ENCODE peak calls at places on chromosomes 4 and X, in six cellular contexts. B is pancreas, W is ascending aorta, G is HCT116, F is lower lobe of right lung, Z is IMR-90. R is an unnamed sample.

GRCh38 chrX:98296129-98296528 is 1412.4 kb downstream of the RPA4 start:
- DNase-seq in G (no peak), B (no peak), F (no peak), W (no peak), Z (no peak), R (no peak)

GRCh38 chr4:13982008-13982407 is 354.5 kb upstream of the BOD1L1 start:
- DNase-seq in G (no peak), F (no peak), B (no peak), Z (no peak), W (no peak), R (no peak)

GRCh38 chr4:108048157-108048556 is 58.5 kb downstream of the HADH start:
- DNase-seq in B (no peak), G (no peak), F (no peak), W (no peak), Z (no peak), R (no peak)

GRCh38 chrX:50978920-50979660 is 68.6 kb downstream of the BMP15 start:
- DNase-seq in G (no peak), W (no peak), F (no peak), B (no peak), Z (no peak), R (no peak)

GRCh38 chrX:104172121-104172520 is 5.9 kb downstream of the FAM199X start:
- DNase-seq in W (no peak), F (no peak), B (no peak), G (no peak), Z (no peak), R (no peak)

GRCh38 chrX:276588-277171 is 4.5 kb upstream of the PLCXD1 start:
- DNase-seq in F (peak; percentile 77), G (no peak), Z (peak; percentile 76), W (no peak), B (peak; percentile 84), R (peak; percentile 82)

GRCh38 chr4:16082424-16083216 is 1.2 kb downstream of the PROM1 start:
- DNase-seq in F (peak; percentile 67), B (peak; percentile 80), G (no peak), W (no peak), Z (no peak), R (peak; percentile 80)

GRCh38 chr4:40933272-40934053 is 183.7 kb downstream of the NSUN7 start:
- DNase-seq in F (no peak), W (no peak), B (no peak), G (no peak), Z (peak; percentile 86), R (no peak)

GRCh38 chr4:78079701-78080430 is 22.7 kb downstream of the FRAS1 start:
- DNase-seq in W (no peak), F (no peak), Z (no peak), B (no peak), G (no peak), R (no peak)

GRCh38 chrX:12955882-12956703 is 18.8 kb upstream of the TMSB4X start:
- DNase-seq in W (no peak), F (peak; percentile 79), B (no peak), Z (peak; percentile 84), G (peak; percentile 46), R (peak; percentile 41)

GRCh38 chrX:10015711-10016515 is 48.8 kb downstream of the CLDN34 start:
- DNase-seq in G (no peak), Z (peak; percentile 35), B (peak; percentile 68), W (no peak), F (peak; percentile 59), R (no peak)

GRCh38 chrX:40202456-40202855 is 104.7 kb upstream of the BCOR start:
- DNase-seq in G (no peak), Z (no peak), F (no peak), B (no peak), W (no peak), R (no peak)

GRCh38 chrX:115565888-115566287 is 4.9 kb downstream of the PLS3 start:
- DNase-seq in G (no peak), Z (no peak), F (no peak), B (no peak), W (no peak), R (no peak)

GRCh38 chr4:15455290-15455689 is 14.4 kb upstream of the CC2D2A start:
- DNase-seq in F (no peak), G (no peak), Z (peak; percentile 50), W (peak; percentile 44), B (no peak), R (no peak)

GRCh38 chr4:188403272-188403671 is 264.0 kb downstream of the TRIML1 start:
- DNase-seq in B (no peak), W (no peak), Z (no peak), F (no peak), G (no peak), R (no peak)

GRCh38 chr4:149203256-149204001 is 612.2 kb downstream of the IQCM start:
- DNase-seq in G (no peak), W (no peak), Z (peak; percentile 41), F (no peak), B (no peak), R (no peak)

GRCh38 chrX:131288738-131289511 is at the start of gene IGSF1:
- DNase-seq in B (no peak), G (no peak), W (no peak), Z (no peak), F (no peak), R (no peak)

GRCh38 chr4:142309772-142310171 is 536.3 kb downstream of the INPP4B start:
- DNase-seq in W (no peak), G (no peak), B (no peak), F (no peak), Z (no peak), R (no peak)

GRCh38 chrX:50813843-50814661 is at the start of gene SHROOM4:
- DNase-seq in W (no peak), B (peak; percentile 52), Z (peak; percentile 58), G (no peak), F (peak; percentile 66), R (no peak)

GRCh38 chr4:55172694-55173287 is 47.4 kb upstream of the KDR start:
- DNase-seq in F (no peak), W (no peak), B (no peak), G (no peak), Z (no peak), R (no peak)

GRCh38 chr4:184953971-184954370 is 64.3 kb upstream of the HELT start:
- DNase-seq in F (no peak), W (no peak), G (no peak), Z (no peak), B (no peak), R (no peak)

GRCh38 chr4:28001698-28002097 is 1141.1 kb downstream of the STIM2 start:
- DNase-seq in F (no peak), Z (no peak), B (no peak), G (no peak), W (no peak), R (no peak)

GRCh38 chr4:21802406-21802805 is 146.2 kb downstream of the KCNIP4 start:
- DNase-seq in W (no peak), B (no peak), G (no peak), F (no peak), Z (no peak), R (no peak)

GRCh38 chr4:54230479-54231418 is 1.7 kb downstream of the PDGFRA start:
- DNase-seq in F (peak; percentile 45), W (no peak), B (peak; percentile 72), Z (no peak), G (no peak), R (no peak)

GRCh38 chrX:13305091-13305490 is 14.8 kb downstream of the ATXN3L start:
- DNase-seq in B (no peak), W (no peak), F (no peak), G (no peak), Z (no peak), R (no peak)

GRCh38 chr4:66073961-66074360 is 403.7 kb upstream of the EPHA5 start:
- DNase-seq in F (no peak), B (no peak), Z (no peak), G (no peak), W (no peak), R (no peak)

GRCh38 chrX:153928846-153929245 is 2.8 kb upstream of the ARHGAP4 start:
- DNase-seq in F (no peak), Z (no peak), W (no peak), G (no peak), B (peak; percentile 34), R (no peak)

GRCh38 chr4:122639181-122639580 is 18.3 kb upstream of the IL21 start:
- DNase-seq in Z (no peak), W (no peak), F (no peak), G (no peak), B (no peak), R (no peak)

GRCh38 chr4:6362243-6362885 is 92.7 kb downstream of the WFS1 start:
- DNase-seq in W (no peak), B (peak; percentile 9), Z (no peak), F (no peak), G (no peak), R (no peak)

DNA sequence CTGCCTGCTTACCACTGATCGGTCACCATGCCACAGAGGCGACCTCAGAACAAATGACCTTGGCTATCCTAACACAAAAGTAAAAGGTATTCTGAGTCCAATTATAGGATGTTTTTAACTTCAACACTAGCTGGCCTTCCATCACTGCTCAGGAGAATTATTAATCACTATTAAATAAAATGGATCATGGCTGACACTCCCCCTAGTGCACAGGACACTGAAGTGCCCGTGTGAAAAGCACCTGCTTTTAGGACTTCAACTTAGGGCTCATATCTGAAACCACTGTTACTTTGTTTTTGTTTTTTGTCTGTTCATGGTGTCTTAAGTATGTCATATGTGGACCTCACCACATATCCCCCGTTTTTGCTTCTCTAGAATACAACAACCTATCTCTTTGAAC is 33.9 kb downstream of the STX18 start:
- DNase-seq in F (no peak), W (no peak), G (peak; percentile 12), B (no peak), Z (no peak), R (no peak)
- TF ChIP-seq CTCF in F (peak; percentile 24), W (no peak), G (peak; percentile 70), B (no peak), Z (peak; percentile 36), R (peak; percentile 27)

DNA sequence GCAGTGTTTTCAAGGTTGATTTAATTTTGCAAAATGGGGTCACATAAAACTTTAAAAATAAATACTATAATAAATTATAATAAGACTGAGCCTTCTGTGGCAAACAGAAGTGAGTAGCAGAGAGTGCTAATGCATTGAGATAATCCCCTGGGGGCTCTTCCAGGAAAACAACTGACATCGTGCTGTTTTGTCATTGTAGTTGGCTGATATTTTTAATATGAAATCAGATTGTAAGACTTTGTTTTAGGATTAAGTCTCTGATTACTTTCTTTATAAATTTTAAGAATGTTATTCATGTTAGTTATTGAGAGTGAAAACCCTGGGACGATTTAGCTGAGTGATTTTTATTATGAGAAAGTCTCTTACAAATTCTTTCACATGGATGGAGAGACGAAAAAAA is 103.1 kb downstream of the AFF1 start:
- DNase-seq in F (no peak), W (no peak), Z (no peak), B (no peak), G (no peak), R (no peak)
- H3K4me1 ChIP-seq in F (peaks cover 81% of the 10 kb centered on the region), W (peaks cover 13% of the 10 kb centered on the region), Z (peaks cover 24% of the 10 kb centered on the region), B (peaks cover 56% of the 10 kb centered on the region), G (peaks cover 2% of the 10 kb centered on the region), R (peaks cover 5% of the 10 kb centered on the region)

DNA sequence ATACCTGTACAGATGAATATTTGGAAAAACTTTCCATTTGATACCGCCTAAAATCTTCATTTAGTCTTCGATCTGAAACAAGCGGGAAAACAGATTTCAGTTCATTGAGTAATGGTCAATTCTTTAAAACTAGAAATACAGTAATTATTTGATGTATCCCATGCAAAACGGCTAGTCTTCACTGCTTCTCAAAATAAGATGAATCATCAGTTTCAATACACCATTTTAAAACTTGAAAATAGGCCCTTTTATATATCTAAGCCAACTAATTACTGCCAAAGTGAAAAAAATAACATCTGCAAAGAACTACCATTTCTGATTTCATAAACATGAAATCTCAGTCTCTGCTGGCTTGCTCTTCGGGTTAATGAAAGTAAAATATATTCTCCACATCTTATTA is 11.0 kb downstream of the SCLT1 start:
- DNase-seq in Z (no peak), B (no peak), F (no peak), W (no peak), G (no peak), R (no peak)
- H3K36me3 ChIP-seq in Z (peaks cover 13% of the 10 kb centered on the region), B (peaks cover 11% of the 10 kb centered on the region), F (peaks cover 22% of the 10 kb centered on the region), W (peaks cover 19% of the 10 kb centered on the region), G (peaks cover 7% of the 10 kb centered on the region), R (no peaks in the 10 kb centered on the region)

GRCh38 chrX:155662297-155662696 is 49.5 kb upstream of the TMLHE start:
- DNase-seq in B (no peak), W (no peak), Z (no peak), F (no peak), G (no peak), R (no peak)
- TF ChIP-seq CTCF in B (no peak), W (no peak), Z (no peak), F (no peak), G (peak; percentile 36), R (peak; percentile 21)

R was measured in Caco-2.